ENCODE peak calls at places on chromosome 5, in four cellular contexts. One of them, this sample, is unnamed.

GRCh38 chr5:79263290-79263689 is 27.4 kb downstream of the JMY start:
- DNase-seq in naive B cell: no peak
- DNase-seq in stomach: no peak
- DNase-seq in nucleus accumbens: no peak
- DNase-seq in this sample: no peak

GRCh38 chr5:143101134-143101533 is 302.4 kb downstream of the NR3C1 start:
- DNase-seq in naive B cell: no peak
- DNase-seq in stomach: no peak
- DNase-seq in nucleus accumbens: no peak
- DNase-seq in this sample: no peak

GRCh38 chr5:145946112-145946861 is 9.9 kb downstream of the SH3RF2 start:
- DNase-seq in naive B cell: no peak
- DNase-seq in stomach: no peak
- DNase-seq in nucleus accumbens: no peak
- DNase-seq in this sample: no peak

GRCh38 chr5:88684136-88684500 is 198.9 kb downstream of the MEF2C start:
- DNase-seq in naive B cell: no peak
- DNase-seq in stomach: no peak
- DNase-seq in nucleus accumbens: peak
- DNase-seq in this sample: peak

GRCh38 chr5:169171495-169171894 is 129.4 kb downstream of the SLIT3 start:
- DNase-seq in naive B cell: no peak
- DNase-seq in stomach: no peak
- DNase-seq in nucleus accumbens: no peak
- DNase-seq in this sample: no peak

GRCh38 chr5:150155258-150156032 is at the start of gene PDGFRB:
- DNase-seq in naive B cell: peak
- DNase-seq in stomach: peak
- DNase-seq in nucleus accumbens: peak
- DNase-seq in this sample: peak

GRCh38 chr5:178583279-178583678 is 6.9 kb downstream of the COL23A1 start:
- DNase-seq in naive B cell: no peak
- DNase-seq in stomach: no peak
- DNase-seq in nucleus accumbens: no peak
- DNase-seq in this sample: no peak

GRCh38 chr5:159749146-159749545 is 167.1 kb upstream of the ADRA1B start:
- DNase-seq in naive B cell: no peak
- DNase-seq in stomach: no peak
- DNase-seq in nucleus accumbens: no peak
- DNase-seq in this sample: no peak

GRCh38 chr5:141605523-141606277 is 13.1 kb downstream of the DIAPH1 start:
- DNase-seq in naive B cell: peak
- DNase-seq in stomach: peak
- DNase-seq in nucleus accumbens: no peak
- DNase-seq in this sample: peak

GRCh38 chr5:34818717-34819116 is 20.2 kb upstream of the TTC23L start:
- DNase-seq in naive B cell: no peak
- DNase-seq in stomach: no peak
- DNase-seq in nucleus accumbens: no peak
- DNase-seq in this sample: no peak

GRCh38 chr5:41834506-41834905 is 35.7 kb downstream of the OXCT1 start:
- DNase-seq in naive B cell: no peak
- DNase-seq in stomach: no peak
- DNase-seq in nucleus accumbens: no peak
- DNase-seq in this sample: no peak

GRCh38 chr5:160621503-160621902 is 199.8 kb downstream of the PTTG1 start:
- DNase-seq in naive B cell: no peak
- DNase-seq in stomach: no peak
- DNase-seq in nucleus accumbens: no peak
- DNase-seq in this sample: no peak

GRCh38 chr5:38265546-38266179 is 7.3 kb downstream of the EGFLAM start:
- DNase-seq in naive B cell: no peak
- DNase-seq in stomach: peak
- DNase-seq in nucleus accumbens: peak
- DNase-seq in this sample: peak